ENCODE peak calls at places on chromosomes 2 and 18, in six cellular contexts. Y is pancreas; T is fibroblast of lung; V is CD8-positive, alpha-beta memory T cell; R is substantia nigra; H is right cardiac atrium. C is an unnamed sample.

GRCh38 chr2:26298286-26298637 is 47.7 kb upstream of the SELENOI start:
- DNase-seq in Y (no peak), T (no peak), V (no peak), R (no peak), H (no peak), C (no peak)

GRCh38 chr2:37711831-37712230 is 40.4 kb upstream of the CDC42EP3 start:
- DNase-seq in Y (no peak), T (peak), V (no peak), R (no peak), H (no peak), C (no peak)

GRCh38 chr2:129281761-129282160 is 697.7 kb upstream of the RAB6C start:
- DNase-seq in Y (no peak), T (no peak), V (no peak), R (no peak), H (no peak), C (no peak)

GRCh38 chr2:108184421-108184820 is 55.3 kb upstream of the SULT1C3 start:
- DNase-seq in Y (no peak), T (peak), V (no peak), R (no peak), H (no peak), C (peak)

GRCh38 chr18:30455741-30456140 is 586.8 kb downstream of the DSC3 start:
- DNase-seq in Y (no peak), T (no peak), V (no peak), R (no peak), H (no peak), C (no peak)

GRCh38 chr2:231110551-231110950 is 14.3 kb downstream of the HTR2B start:
- DNase-seq in Y (no peak), T (peak), V (no peak), R (no peak), H (no peak), C (peak)

GRCh38 chr2:102839668-102840388 is 78.0 kb downstream of the TMEM182 start:
- DNase-seq in Y (no peak), T (peak), V (no peak), R (peak), H (no peak), C (peak)

GRCh38 chr2:156356006-156356764 is 23.7 kb upstream of the NR4A2 start:
- DNase-seq in Y (no peak), T (peak), V (no peak), R (no peak), H (no peak), C (no peak)

GRCh38 chr2:66570471-66570870 is 135.5 kb downstream of the MEIS1 start:
- DNase-seq in Y (no peak), T (no peak), V (no peak), R (no peak), H (no peak), C (no peak)

GRCh38 chr2:20182241-20182931 is 42.5 kb downstream of the SDC1 start:
- DNase-seq in Y (no peak), T (peak), V (no peak), R (no peak), H (peak), C (no peak)

GRCh38 chr2:174614261-174614660 is 16.7 kb upstream of the WIPF1 start:
- DNase-seq in Y (no peak), T (peak), V (no peak), R (no peak), H (no peak), C (no peak)

GRCh38 chr2:12587729-12588522 is 128.8 kb upstream of the TRIB2 start:
- DNase-seq in Y (no peak), T (peak), V (no peak), R (no peak), H (no peak), C (peak)

GRCh38 chr2:64679673-64680425 is 26.1 kb upstream of the SERTAD2 start:
- DNase-seq in Y (no peak), T (no peak), V (no peak), R (no peak), H (no peak), C (no peak)

GRCh38 chr2:201890447-201890846 is 84.1 kb downstream of the CDK15 start:
- DNase-seq in Y (no peak), T (peak), V (no peak), R (no peak), H (no peak), C (no peak)

GRCh38 chr2:110770696-110771425 is 38.5 kb downstream of the ACOXL start:
- DNase-seq in Y (no peak), T (peak), V (no peak), R (no peak), H (peak), C (peak)

GRCh38 chr2:36358317-36358659 is 2.7 kb downstream of the CRIM1 start:
- DNase-seq in Y (no peak), T (peak), V (no peak), R (no peak), H (no peak), C (no peak)

GRCh38 chr2:11133936-11134320 is 21.3 kb upstream of the SLC66A3 start:
- DNase-seq in Y (no peak), T (no peak), V (no peak), R (no peak), H (no peak), C (no peak)

GRCh38 chr2:11131166-11131920 is 23.9 kb upstream of the SLC66A3 start:
- DNase-seq in Y (no peak), T (no peak), V (no peak), R (no peak), H (peak), C (no peak)

GRCh38 chr2:11134349-11134748 is 20.9 kb upstream of the SLC66A3 start:
- DNase-seq in Y (no peak), T (no peak), V (no peak), R (no peak), H (no peak), C (no peak)

GRCh38 chr2:11133238-11133935 is 21.9 kb upstream of the SLC66A3 start:
- DNase-seq in Y (no peak), T (no peak), V (no peak), R (no peak), H (peak), C (no peak)

DNA sequence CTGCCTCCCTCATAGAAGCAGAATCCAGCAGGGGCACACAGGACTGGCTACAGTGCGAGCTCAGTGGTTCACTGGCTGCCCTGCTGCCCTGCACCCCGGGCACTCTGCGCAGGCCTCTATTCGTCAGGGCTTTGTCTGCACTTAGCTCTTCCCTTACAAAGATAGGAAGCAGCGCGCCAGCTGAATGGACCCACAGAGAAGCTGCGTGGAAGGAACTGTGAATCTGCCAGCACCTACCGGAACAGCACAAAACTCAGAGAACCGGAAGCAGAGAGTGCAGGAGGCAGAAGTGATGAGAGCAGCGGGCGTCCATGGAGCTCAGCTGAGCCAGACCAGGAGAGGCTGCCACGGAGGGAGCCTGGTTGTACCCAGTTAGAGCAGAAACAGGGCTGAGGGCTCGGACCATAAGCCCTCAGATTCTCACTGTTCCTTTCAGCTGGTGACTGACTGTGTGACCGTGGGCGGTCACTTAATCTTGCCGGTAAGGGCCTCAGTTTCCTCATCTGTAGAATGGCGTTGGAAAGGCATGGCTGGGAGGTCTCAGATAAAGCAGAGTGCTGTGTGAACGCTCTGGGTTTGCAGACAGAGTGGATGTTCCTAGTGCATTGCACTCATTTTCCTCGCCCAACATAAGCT is 23.1 kb upstream of the SLC66A3 start:
- DNase-seq in Y (no peak), T (no peak), V (no peak), R (no peak), H (peak), C (no peak)
- H3K27ac ChIP-seq in Y (no peak), T (no peak), V (no peak), R (no peak), H (no peak), C (no peak)

GRCh38 chr2:216678813-216679657 is 16.3 kb downstream of the IGFBP5 start:
- DNase-seq in Y (no peak), T (no peak), V (no peak), R (no peak), H (peak), C (no peak)
- H3K27ac ChIP-seq in Y (no peak), T (peak), V (no peak), R (no peak), H (peak), C (no peak)

GRCh38 chr2:191467113-191467512 is 210.8 kb upstream of the NABP1 start:
- DNase-seq in Y (peak), T (no peak), V (no peak), R (no peak), H (no peak), C (no peak)
- H3K27ac ChIP-seq in Y (peak), T (no peak), V (no peak), R (no peak), H (no peak), C (no peak)

DNA sequence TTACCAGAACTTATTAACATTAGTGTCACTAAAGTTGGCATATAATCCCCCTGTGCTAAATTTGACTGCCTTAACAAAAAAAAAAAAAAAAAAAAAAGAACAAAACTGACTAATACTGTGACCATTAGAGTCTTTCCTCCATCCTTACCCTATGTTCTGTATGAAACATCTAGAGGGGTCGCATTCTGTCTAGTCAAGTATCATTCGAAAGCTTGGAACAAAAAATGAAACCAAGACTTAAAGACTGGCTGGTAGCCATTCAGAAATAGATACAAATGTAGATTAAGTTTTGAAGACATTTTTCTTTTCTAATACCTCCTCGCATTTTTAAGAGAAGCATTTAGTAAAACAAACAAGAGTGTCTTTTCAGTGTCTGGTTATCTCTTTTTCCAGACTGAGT is 66.7 kb downstream of the SPATS2L start:
- DNase-seq in Y (no peak), T (peak), V (no peak), R (no peak), H (no peak), C (no peak)
- H3K27ac ChIP-seq in Y (no peak), T (no peak), V (peak), R (no peak), H (no peak), C (peak)

C was measured in hepatocyte.